ENCODE peak calls at places on chromosomes 13 and 19, in seven cellular contexts. K is A673, C is uterus, L is tibial nerve, H is DND-41, V is tibial artery, X is ascending aorta. O is an unnamed sample. For H3K27me3 and H3K9me3, the result is how much of the 10 kb centered on the place peaks cover.

GRCh38 chr13:35768551-35768950 is 292.1 kb upstream of the MAB21L1 start:
- DNase-seq in K (no peak), C (no peak), L (no peak), H (no peak), V (no peak), X (no peak), O (no peak)

GRCh38 chr19:42143341-42144234 is 11.3 kb upstream of the POU2F2 start:
- DNase-seq in K (peak), C (no peak), L (no peak), H (peak), V (no peak), X (no peak), O (no peak)

GRCh38 chr19:45508931-45509691 is 1.8 kb downstream of the VASP start:
- DNase-seq in K (peak), C (peak), L (no peak), H (peak), V (peak), X (peak), O (peak)

GRCh38 chr19:56211718-56212117 is 9.6 kb downstream of the ZSCAN5C start:
- DNase-seq in K (no peak), C (no peak), L (no peak), H (no peak), V (no peak), X (no peak), O (no peak)

GRCh38 chr13:33745370-33746324 is 72.3 kb upstream of the RFC3 start:
- DNase-seq in K (no peak), C (no peak), L (no peak), H (no peak), V (no peak), X (no peak), O (no peak)

GRCh38 chr13:33639158-33639557 is 178.8 kb upstream of the RFC3 start:
- DNase-seq in K (no peak), C (peak), L (no peak), H (no peak), V (peak), X (no peak), O (no peak)

GRCh38 chr19:5038631-5039271 is 69.8 kb downstream of the KDM4B start:
- DNase-seq in K (peak), C (no peak), L (no peak), H (peak), V (no peak), X (no peak), O (no peak)

GRCh38 chr13:31950121-31950810 is 81.3 kb upstream of the FRY start:
- DNase-seq in K (no peak), C (no peak), L (no peak), H (no peak), V (no peak), X (no peak), O (no peak)

GRCh38 chr19:46466536-46467199 is 4.7 kb downstream of the PNMA8A start:
- DNase-seq in K (no peak), C (peak), L (no peak), H (no peak), V (peak), X (peak), O (no peak)

GRCh38 chr13:42218576-42218975 is 53.4 kb upstream of the AKAP11 start:
- DNase-seq in K (no peak), C (no peak), L (no peak), H (no peak), V (no peak), X (no peak), O (no peak)

GRCh38 chr13:51271528-51272070 is 49.4 kb downstream of the FAM124A start:
- DNase-seq in K (no peak), C (no peak), L (no peak), H (no peak), V (no peak), X (no peak), O (no peak)

GRCh38 chr19:12126707-12127106 is 13.4 kb downstream of the ZNF20 start:
- DNase-seq in K (peak), C (no peak), L (no peak), H (peak), V (no peak), X (no peak), O (no peak)

GRCh38 chr19:21256722-21257121 is 72.5 kb downstream of the ZNF708 start:
- DNase-seq in K (peak), C (no peak), L (no peak), H (no peak), V (no peak), X (no peak), O (no peak)

GRCh38 chr13:64099994-64100393 is 2684.3 kb upstream of the PCDH20 start:
- DNase-seq in K (no peak), C (no peak), L (no peak), H (no peak), V (no peak), X (no peak), O (no peak)

GRCh38 chr13:111152836-111153235 is 37.7 kb downstream of the ARHGEF7 start:
- DNase-seq in K (no peak), C (no peak), L (no peak), H (no peak), V (no peak), X (no peak), O (no peak)

GRCh38 chr19:18999016-18999758 is 34.1 kb downstream of the SUGP2 start:
- DNase-seq in K (no peak), C (no peak), L (no peak), H (peak), V (no peak), X (no peak), O (no peak)

GRCh38 chr19:776549-776948 is 20.7 kb upstream of the PTBP1 start:
- DNase-seq in K (no peak), C (no peak), L (no peak), H (no peak), V (no peak), X (no peak), O (no peak)

GRCh38 chr19:15279326-15279904 is 47.2 kb upstream of the EPHX3 start:
- DNase-seq in K (no peak), C (no peak), L (no peak), H (no peak), V (no peak), X (no peak), O (no peak)

GRCh38 chr13:110419391-110419791 is 112.3 kb downstream of the COL4A2 start:
- DNase-seq in K (no peak), C (no peak), L (no peak), H (no peak), V (no peak), X (no peak), O (no peak)

GRCh38 chr19:39211731-39212376 is 7.8 kb upstream of the SYCN start:
- DNase-seq in K (no peak), C (no peak), L (no peak), H (no peak), V (no peak), X (no peak), O (no peak)

GRCh38 chr19:29696045-29696682 is 18.9 kb downstream of the C19orf12 start:
- DNase-seq in K (no peak), C (no peak), L (no peak), H (no peak), V (no peak), X (no peak), O (no peak)

GRCh38 chr19:13597625-13598024 is 91.3 kb upstream of the CACNA1A start:
- DNase-seq in K (peak), C (peak), L (no peak), H (peak), V (peak), X (peak), O (peak)

GRCh38 chr13:113364933-113365371 is 1.0 kb upstream of the GRTP1 start:
- DNase-seq in K (no peak), C (peak), L (no peak), H (no peak), V (no peak), X (peak), O (no peak)
- H3K27ac ChIP-seq in K (peak), C (peak), L (peak), H (no peak), V (peak), X (no peak), O (no peak)

GRCh38 chr19:51450730-51451307 is 7.4 kb downstream of the SIGLEC8 start:
- DNase-seq in K (no peak), C (no peak), L (no peak), H (no peak), V (no peak), X (peak), O (no peak)
- H3K27me3 ChIP-seq in K (under half), C (under half), L (under half), H (under half), V (under half), X (under half), O (under half)

GRCh38 chr19:20067898-20068297 is 9.9 kb upstream of the ZNF90 start:
- DNase-seq in K (no peak), C (no peak), L (no peak), H (no peak), V (no peak), X (no peak), O (no peak)
- H3K9me3 ChIP-seq in K (under half), C (under half), L (under half), H (under half), V (under half), X (under half), O (under half)

GRCh38 chr13:49693191-49693733 is 2.0 kb upstream of the EBPL start:
- DNase-seq in K (no peak), C (no peak), L (no peak), H (no peak), V (no peak), X (no peak), O (no peak)
- H3K27ac ChIP-seq in K (no peak), C (no peak), L (no peak), H (no peak), V (no peak), X (no peak), O (no peak)

GRCh38 chr19:8148088-8148409 is 1.3 kb downstream of the FBN3 start:
- DNase-seq in K (no peak), C (no peak), L (no peak), H (no peak), V (no peak), X (no peak), O (no peak)
- H3K27me3 ChIP-seq in K (under half), C (under half), L (under half), H (under half), V (under half), X (under half), O (half or more)

GRCh38 chr13:19023115-19023514 is 158.5 kb downstream of the TUBA3C start:
- DNase-seq in K (no peak), C (no peak), L (no peak), H (no peak), V (no peak), X (no peak), O (no peak)

DNA sequence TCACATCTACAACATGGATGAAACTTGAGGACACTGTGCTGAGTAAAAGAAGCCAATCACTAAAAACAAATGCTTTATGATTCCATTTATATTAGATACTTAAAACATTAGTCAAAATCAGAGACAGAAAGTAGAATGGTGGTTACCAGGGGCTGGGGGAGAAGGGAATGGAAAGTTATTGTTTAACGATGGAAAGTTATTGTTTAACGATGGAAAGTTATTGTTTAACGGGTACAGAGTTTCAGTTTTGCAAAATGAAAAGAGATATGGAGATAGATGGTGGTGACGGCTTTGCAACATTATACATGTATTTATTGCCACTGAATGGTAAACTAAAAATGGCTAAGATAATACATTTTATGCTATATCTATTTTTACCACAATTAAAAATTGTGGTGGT is 160.6 kb downstream of the TUBA3C start:
- DNase-seq in K (no peak), C (no peak), L (no peak), H (no peak), V (no peak), X (no peak), O (no peak)
- H3K9me3 ChIP-seq in K (under half), C (under half), L (under half), H (under half), V (under half), X (under half), O (under half)